ENCODE peak calls at places on chromosome 6, in five cellular contexts. H is non-pigmented ciliary epithelial cell; X is activated CD8-positive, alpha-beta memory T cell treated with anti-CD3 and anti-CD28 coated beads, Interleukin-2, amount 50 U/mL, for 48 hours; W is activated CD4-positive, alpha-beta T cell treated with anti-CD3 and anti-CD28 coated beads, Interleukin-2, amount 50 U/mL, for 24 hours; S is EL. A is an unnamed sample.

GRCh38 chr6:139777202-139777970 is 402.9 kb upstream of the CITED2 start:
- DNase-seq in H (no peak), S (no peak), X (no peak), W (no peak), A (no peak)

GRCh38 chr6:41909727-41910126 is 11.2 kb downstream of the MED20 start:
- DNase-seq in H (no peak), S (no peak), W (no peak), X (no peak), A (no peak)

GRCh38 chr6:88910922-88911778 is 52.3 kb downstream of the RNGTT start:
- DNase-seq in X (no peak), S (no peak), W (no peak), H (no peak), A (no peak)

GRCh38 chr6:136066005-136066404 is 184.1 kb downstream of the MTFR2 start:
- DNase-seq in X (no peak), S (peak), H (no peak), W (no peak), A (no peak)

GRCh38 chr6:112014483-112014882 is 39.4 kb upstream of the CCN6 start:
- DNase-seq in H (no peak), W (no peak), S (peak), X (no peak), A (no peak)

GRCh38 chr6:133854633-133855598 is 34.0 kb upstream of the TCF21 start:
- DNase-seq in W (no peak), S (no peak), X (no peak), H (no peak), A (no peak)

GRCh38 chr6:142444388-142444787 is 142.6 kb downstream of the ADGRG6 start:
- DNase-seq in X (no peak), H (no peak), W (no peak), S (peak), A (no peak)

GRCh38 chr6:111605100-111605748 is 454 bp downstream of the TRAF3IP2 start:
- DNase-seq in W (no peak), X (peak), H (no peak), S (peak), A (no peak)

GRCh38 chr6:132525866-132526265 is 12.2 kb upstream of the TAAR9 start:
- DNase-seq in X (no peak), H (no peak), W (no peak), S (no peak), A (no peak)